ENCODE peak calls at places on chromosomes 11 and 22, in ten cellular contexts. One of them, this sample, is unnamed.

GRCh38 chr11:118049771-118050170 is 27.1 kb upstream of the TMPRSS4 start:
- DNase-seq in adipocyte: no peak
- DNase-seq in astrocyte: no peak
- DNase-seq in thyroid gland: no peak
- DNase-seq in mammary epithelial cell: no peak
- DNase-seq in OCI-LY7: no peak
- DNase-seq in mucosa of descending colon: no peak
- DNase-seq in pancreas: no peak
- DNase-seq in HFF-Myc: no peak
- DNase-seq in cardiac fibroblast: no peak
- DNase-seq in this sample: no peak

GRCh38 chr11:122115520-122116343 is at the start of gene BLID:
- DNase-seq in cardiac fibroblast: peak; percentile 65
- DNase-seq in adipocyte: peak; percentile 69
- DNase-seq in astrocyte: no peak
- DNase-seq in mammary epithelial cell: no peak
- DNase-seq in pancreas: no peak
- DNase-seq in mucosa of descending colon: no peak
- DNase-seq in OCI-LY7: peak; percentile 6
- DNase-seq in HFF-Myc: no peak
- DNase-seq in thyroid gland: peak; percentile 66
- DNase-seq in this sample: peak; percentile 63

GRCh38 chr11:74683279-74683871 is 47.9 kb downstream of the CHRDL2 start:
- DNase-seq in pancreas: no peak
- DNase-seq in astrocyte: no peak
- DNase-seq in mucosa of descending colon: no peak
- DNase-seq in HFF-Myc: no peak
- DNase-seq in cardiac fibroblast: peak; percentile 21
- DNase-seq in mammary epithelial cell: no peak
- DNase-seq in OCI-LY7: no peak
- DNase-seq in adipocyte: peak; percentile 69
- DNase-seq in thyroid gland: peak; percentile 47
- DNase-seq in this sample: no peak

GRCh38 chr22:39935116-39935515 is 25.1 kb upstream of the TMA7B start:
- DNase-seq in pancreas: no peak
- DNase-seq in mammary epithelial cell: no peak
- DNase-seq in mucosa of descending colon: no peak
- DNase-seq in thyroid gland: no peak
- DNase-seq in adipocyte: no peak
- DNase-seq in cardiac fibroblast: no peak
- DNase-seq in HFF-Myc: no peak
- DNase-seq in OCI-LY7: no peak
- DNase-seq in astrocyte: no peak
- DNase-seq in this sample: no peak

GRCh38 chr11:12430351-12430750 is 53.0 kb downstream of the PARVA start:
- DNase-seq in thyroid gland: no peak
- DNase-seq in adipocyte: peak; percentile 46
- DNase-seq in mammary epithelial cell: peak; percentile 95
- DNase-seq in pancreas: no peak
- DNase-seq in cardiac fibroblast: peak; percentile 72
- DNase-seq in OCI-LY7: no peak
- DNase-seq in HFF-Myc: no peak
- DNase-seq in astrocyte: peak; percentile 75
- DNase-seq in mucosa of descending colon: no peak
- DNase-seq in this sample: peak; percentile 55

GRCh38 chr11:15801616-15802015 is 554.7 kb downstream of the SOX6 start:
- DNase-seq in pancreas: no peak
- DNase-seq in HFF-Myc: no peak
- DNase-seq in thyroid gland: no peak
- DNase-seq in OCI-LY7: no peak
- DNase-seq in astrocyte: peak; percentile 71
- DNase-seq in adipocyte: peak; percentile 50
- DNase-seq in cardiac fibroblast: no peak
- DNase-seq in mammary epithelial cell: no peak
- DNase-seq in mucosa of descending colon: no peak
- DNase-seq in this sample: no peak

GRCh38 chr11:114171257-114172054 is 111.9 kb downstream of the ZBTB16 start:
- DNase-seq in astrocyte: no peak
- DNase-seq in pancreas: peak; percentile 79
- DNase-seq in thyroid gland: peak; percentile 100
- DNase-seq in OCI-LY7: no peak
- DNase-seq in HFF-Myc: no peak
- DNase-seq in mammary epithelial cell: no peak
- DNase-seq in adipocyte: no peak
- DNase-seq in mucosa of descending colon: peak; percentile 87
- DNase-seq in cardiac fibroblast: peak; percentile 76
- DNase-seq in this sample: no peak

GRCh38 chr11:69003866-69004311 is 9.2 kb downstream of the MRGPRF start:
- DNase-seq in astrocyte: no peak
- DNase-seq in HFF-Myc: no peak
- DNase-seq in pancreas: no peak
- DNase-seq in mammary epithelial cell: no peak
- DNase-seq in cardiac fibroblast: no peak
- DNase-seq in mucosa of descending colon: no peak
- DNase-seq in adipocyte: no peak
- DNase-seq in thyroid gland: no peak
- DNase-seq in OCI-LY7: no peak
- DNase-seq in this sample: no peak

GRCh38 chr11:107176148-107177105 is 158.2 kb upstream of the GUCY1A2 start:
- DNase-seq in pancreas: no peak
- DNase-seq in mammary epithelial cell: no peak
- DNase-seq in astrocyte: no peak
- DNase-seq in thyroid gland: no peak
- DNase-seq in mucosa of descending colon: no peak
- DNase-seq in cardiac fibroblast: no peak
- DNase-seq in HFF-Myc: no peak
- DNase-seq in adipocyte: no peak
- DNase-seq in OCI-LY7: no peak
- DNase-seq in this sample: no peak

GRCh38 chr11:100739636-100740035 is 52.5 kb downstream of the ARHGAP42 start:
- DNase-seq in thyroid gland: peak; percentile 74
- DNase-seq in adipocyte: peak; percentile 86
- DNase-seq in astrocyte: peak; percentile 93
- DNase-seq in HFF-Myc: no peak
- DNase-seq in OCI-LY7: no peak
- DNase-seq in pancreas: no peak
- DNase-seq in mammary epithelial cell: no peak
- DNase-seq in cardiac fibroblast: peak; percentile 94
- DNase-seq in mucosa of descending colon: no peak
- DNase-seq in this sample: peak; percentile 72

GRCh38 chr11:16917941-16918340 is 96.3 kb downstream of the PLEKHA7 start:
- DNase-seq in pancreas: no peak
- DNase-seq in cardiac fibroblast: no peak
- DNase-seq in adipocyte: no peak
- DNase-seq in thyroid gland: no peak
- DNase-seq in mucosa of descending colon: no peak
- DNase-seq in HFF-Myc: no peak
- DNase-seq in astrocyte: peak; percentile 29
- DNase-seq in mammary epithelial cell: peak; percentile 58
- DNase-seq in OCI-LY7: no peak
- DNase-seq in this sample: no peak

GRCh38 chr11:100753144-100753543 is 66.1 kb downstream of the ARHGAP42 start:
- DNase-seq in OCI-LY7: no peak
- DNase-seq in mammary epithelial cell: peak; percentile 62
- DNase-seq in cardiac fibroblast: no peak
- DNase-seq in pancreas: no peak
- DNase-seq in astrocyte: no peak
- DNase-seq in adipocyte: no peak
- DNase-seq in thyroid gland: peak; percentile 19
- DNase-seq in HFF-Myc: no peak
- DNase-seq in mucosa of descending colon: no peak
- DNase-seq in this sample: no peak

DNA sequence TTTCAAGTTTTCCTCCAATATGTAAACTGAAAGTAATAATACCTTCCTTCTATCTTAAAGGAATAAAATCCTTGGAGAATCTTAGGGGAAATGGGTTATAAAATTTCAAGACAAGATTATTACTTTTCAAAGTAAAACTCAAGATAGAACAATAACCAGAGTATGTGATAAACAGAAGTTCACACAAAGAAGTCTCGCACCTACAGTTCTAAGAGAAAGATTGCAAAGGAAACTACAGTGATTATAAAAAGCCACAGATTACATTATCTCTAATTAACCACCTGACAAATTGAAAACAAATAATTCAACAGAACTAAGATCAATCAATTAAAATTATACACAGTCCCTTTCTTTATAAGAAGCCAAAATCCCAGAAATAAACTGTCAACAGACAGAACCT is 34.0 kb downstream of the AMBRA1 start:
- DNase-seq in mucosa of descending colon: no peak
- DNase-seq in pancreas: no peak
- DNase-seq in astrocyte: no peak
- DNase-seq in thyroid gland: no peak
- DNase-seq in HFF-Myc: no peak
- DNase-seq in adipocyte: no peak
- DNase-seq in OCI-LY7: no peak
- DNase-seq in mammary epithelial cell: no peak
- DNase-seq in cardiac fibroblast: no peak
- DNase-seq in this sample: no peak
- H3K4me3 ChIP-seq in mucosa of descending colon: no peak overlapping the region
- H3K4me3 ChIP-seq in pancreas: peak overlapping the region; percentile 39
- H3K4me3 ChIP-seq in astrocyte: no peak overlapping the region
- H3K4me3 ChIP-seq in thyroid gland: no peak overlapping the region
- H3K4me3 ChIP-seq in HFF-Myc: no peak overlapping the region
- H3K4me3 ChIP-seq in adipocyte: peak overlapping the region; percentile 75
- H3K4me3 ChIP-seq in OCI-LY7: peak overlapping the region; percentile 63
- H3K4me3 ChIP-seq in mammary epithelial cell: no peak overlapping the region
- H3K4me3 ChIP-seq in cardiac fibroblast: no peak overlapping the region
- H3K4me3 ChIP-seq in this sample: no peak overlapping the region

DNA sequence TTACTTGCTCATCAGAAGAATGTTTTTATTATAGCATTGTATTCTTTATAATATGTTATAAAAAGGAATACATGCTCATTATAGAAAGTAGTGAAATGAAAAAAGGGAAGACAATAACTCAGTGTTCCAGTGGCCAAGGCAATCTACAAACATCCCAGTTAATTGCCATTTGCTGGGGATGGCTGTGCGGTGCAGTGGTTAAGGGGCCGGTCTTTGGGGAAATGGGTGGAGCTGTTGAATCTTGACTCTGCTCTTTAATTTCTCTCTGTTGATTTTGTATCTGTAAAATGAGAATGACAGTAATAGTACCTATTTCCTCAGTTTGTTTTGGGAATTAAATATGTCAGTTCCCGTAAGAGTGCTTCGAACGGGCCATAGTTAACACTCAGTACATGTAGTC is 212.7 kb upstream of the TBCEL start:
- DNase-seq in thyroid gland: no peak
- DNase-seq in mucosa of descending colon: no peak
- DNase-seq in mammary epithelial cell: no peak
- DNase-seq in cardiac fibroblast: no peak
- DNase-seq in HFF-Myc: no peak
- DNase-seq in pancreas: no peak
- DNase-seq in astrocyte: no peak
- DNase-seq in adipocyte: no peak
- DNase-seq in OCI-LY7: no peak
- DNase-seq in this sample: no peak
- H3K4me3 ChIP-seq in thyroid gland: no peak overlapping the region
- H3K4me3 ChIP-seq in mucosa of descending colon: no peak overlapping the region
- H3K4me3 ChIP-seq in mammary epithelial cell: no peak overlapping the region
- H3K4me3 ChIP-seq in cardiac fibroblast: no peak overlapping the region
- H3K4me3 ChIP-seq in HFF-Myc: no peak overlapping the region
- H3K4me3 ChIP-seq in pancreas: no peak overlapping the region
- H3K4me3 ChIP-seq in astrocyte: no peak overlapping the region
- H3K4me3 ChIP-seq in adipocyte: no peak overlapping the region
- H3K4me3 ChIP-seq in OCI-LY7: no peak overlapping the region
- H3K4me3 ChIP-seq in this sample: no peak overlapping the region

GRCh38 chr11:64720640-64721358 is 2.2 kb downstream of the NRXN2 start:
- DNase-seq in cardiac fibroblast: no peak
- DNase-seq in adipocyte: no peak
- DNase-seq in mammary epithelial cell: no peak
- DNase-seq in mucosa of descending colon: no peak
- DNase-seq in astrocyte: no peak
- DNase-seq in HFF-Myc: no peak
- DNase-seq in pancreas: no peak
- DNase-seq in OCI-LY7: no peak
- DNase-seq in thyroid gland: no peak
- DNase-seq in this sample: no peak

GRCh38 chr11:64723117-64723906 is at the start of gene NRXN2:
- DNase-seq in OCI-LY7: peak; percentile 92
- DNase-seq in adipocyte: peak; percentile 93
- DNase-seq in pancreas: peak; percentile 71
- DNase-seq in mammary epithelial cell: peak; percentile 77
- DNase-seq in HFF-Myc: peak; percentile 12
- DNase-seq in cardiac fibroblast: peak; percentile 82
- DNase-seq in thyroid gland: peak; percentile 79
- DNase-seq in mucosa of descending colon: peak; percentile 88
- DNase-seq in astrocyte: peak; percentile 53
- DNase-seq in this sample: no peak

GRCh38 chr11:64723907-64724862 is 1.2 kb upstream of the NRXN2 start:
- DNase-seq in pancreas: no peak
- DNase-seq in thyroid gland: no peak
- DNase-seq in OCI-LY7: no peak
- DNase-seq in adipocyte: no peak
- DNase-seq in cardiac fibroblast: no peak
- DNase-seq in mammary epithelial cell: no peak
- DNase-seq in astrocyte: no peak
- DNase-seq in HFF-Myc: no peak
- DNase-seq in mucosa of descending colon: no peak
- DNase-seq in this sample: no peak

GRCh38 chr11:64721359-64721699 is 1.7 kb downstream of the NRXN2 start:
- DNase-seq in HFF-Myc: no peak
- DNase-seq in astrocyte: no peak
- DNase-seq in mammary epithelial cell: no peak
- DNase-seq in cardiac fibroblast: no peak
- DNase-seq in adipocyte: no peak
- DNase-seq in mucosa of descending colon: no peak
- DNase-seq in OCI-LY7: no peak
- DNase-seq in thyroid gland: no peak
- DNase-seq in pancreas: no peak
- DNase-seq in this sample: no peak

GRCh38 chr11:64722141-64723050 is 601 bp downstream of the NRXN2 start:
- DNase-seq in mucosa of descending colon: no peak
- DNase-seq in OCI-LY7: no peak
- DNase-seq in HFF-Myc: no peak
- DNase-seq in astrocyte: no peak
- DNase-seq in pancreas: no peak
- DNase-seq in adipocyte: no peak
- DNase-seq in cardiac fibroblast: no peak
- DNase-seq in thyroid gland: no peak
- DNase-seq in mammary epithelial cell: no peak
- DNase-seq in this sample: no peak
- H3K4me3 ChIP-seq in mucosa of descending colon: no peak overlapping the region
- H3K4me3 ChIP-seq in OCI-LY7: no peak overlapping the region
- H3K4me3 ChIP-seq in HFF-Myc: no peak overlapping the region
- H3K4me3 ChIP-seq in astrocyte: no peak overlapping the region
- H3K4me3 ChIP-seq in pancreas: no peak overlapping the region
- H3K4me3 ChIP-seq in adipocyte: no peak overlapping the region
- H3K4me3 ChIP-seq in cardiac fibroblast: no peak overlapping the region
- H3K4me3 ChIP-seq in thyroid gland: no peak overlapping the region
- H3K4me3 ChIP-seq in mammary epithelial cell: no peak overlapping the region
- H3K4me3 ChIP-seq in this sample: no peak overlapping the region

DNA sequence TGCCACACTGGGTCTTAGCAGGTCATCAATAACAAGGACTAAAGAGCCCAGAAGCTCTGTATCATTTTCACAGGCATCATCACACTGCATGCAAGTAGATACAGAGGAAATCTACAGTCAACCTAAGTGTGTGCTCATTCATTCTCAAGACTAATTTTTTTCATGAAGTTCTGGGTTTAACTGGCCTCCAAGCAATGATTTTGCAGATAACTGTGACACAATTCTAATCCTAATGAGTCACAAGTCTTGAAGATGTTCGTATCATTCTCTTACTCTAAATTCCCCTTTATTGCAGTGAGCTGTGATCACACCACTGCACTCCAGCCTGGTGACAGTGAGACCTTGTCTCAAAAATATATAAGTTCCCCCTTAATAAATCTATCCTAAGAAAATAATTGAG is 2.5 kb downstream of the OR52W1 start:
- DNase-seq in cardiac fibroblast: peak; percentile 15
- DNase-seq in adipocyte: no peak
- DNase-seq in thyroid gland: no peak
- DNase-seq in mucosa of descending colon: no peak
- DNase-seq in mammary epithelial cell: peak; percentile 39
- DNase-seq in pancreas: no peak
- DNase-seq in OCI-LY7: no peak
- DNase-seq in HFF-Myc: no peak
- DNase-seq in astrocyte: peak; percentile 61
- DNase-seq in this sample: no peak
- H3K4me3 ChIP-seq in cardiac fibroblast: no peak overlapping the region
- H3K4me3 ChIP-seq in adipocyte: no peak overlapping the region
- H3K4me3 ChIP-seq in thyroid gland: no peak overlapping the region
- H3K4me3 ChIP-seq in mucosa of descending colon: no peak overlapping the region
- H3K4me3 ChIP-seq in mammary epithelial cell: no peak overlapping the region
- H3K4me3 ChIP-seq in pancreas: no peak overlapping the region
- H3K4me3 ChIP-seq in OCI-LY7: no peak overlapping the region
- H3K4me3 ChIP-seq in HFF-Myc: no peak overlapping the region
- H3K4me3 ChIP-seq in astrocyte: no peak overlapping the region
- H3K4me3 ChIP-seq in this sample: no peak overlapping the region